ENCODE peak calls at places on chromosomes 11 and 22, in seven cellular contexts. C is SHP77, P is Caco-2, D is kidney glomerular epithelial cell, S is islet precursor cell, B is transverse colon, A is Calu3. T is an unnamed sample.

GRCh38 chr11:122998727-122999370 is 17.2 kb upstream of the BSX start:
- DNase-seq in C (no peak), P (no peak), D (no peak), S (peak), B (no peak), A (no peak), T (no peak)

GRCh38 chr11:94933225-94934130 is 39.9 kb downstream of the CWC15 start:
- DNase-seq in C (no peak), P (no peak), D (peak), S (no peak), B (no peak), A (no peak), T (no peak)

GRCh38 chr22:41951898-41952474 is at the start of gene SMIM45:
- DNase-seq in C (no peak), P (no peak), D (no peak), S (no peak), B (no peak), A (no peak), T (peak)

GRCh38 chr11:118572914-118573550 is 823 bp downstream of the ARCN1 start:
- DNase-seq in C (no peak), P (no peak), D (peak), S (peak), B (no peak), A (no peak), T (peak)

GRCh38 chr11:19602906-19603305 is 109.7 kb upstream of the NAV2 start:
- DNase-seq in C (no peak), P (no peak), D (no peak), S (peak), B (no peak), A (no peak), T (no peak)

GRCh38 chr11:95487938-95488337 is 256.9 kb upstream of the SESN3 start:
- DNase-seq in C (no peak), P (peak), D (no peak), S (peak), B (no peak), A (no peak), T (peak)

GRCh38 chr22:31952459-31952858 is 8.1 kb downstream of the YWHAH start:
- DNase-seq in C (no peak), P (no peak), D (peak), S (no peak), B (no peak), A (no peak), T (no peak)

GRCh38 chr11:62193954-62194353 is 3.9 kb downstream of the SCGB1D1 start:
- DNase-seq in C (no peak), P (peak), D (no peak), S (peak), B (no peak), A (peak), T (peak)

GRCh38 chr11:2271077-2271326 is 614 bp upstream of the ASCL2 start:
- DNase-seq in C (no peak), P (no peak), D (no peak), S (no peak), B (peak), A (no peak), T (no peak)

GRCh38 chr11:123765601-123766000 is 11.3 kb upstream of the OR6X1 start:
- DNase-seq in C (no peak), P (no peak), D (no peak), S (no peak), B (no peak), A (no peak), T (no peak)

GRCh38 chr22:41260871-41261270 is 20.1 kb upstream of the CHADL start:
- DNase-seq in C (no peak), P (no peak), D (no peak), S (peak), B (no peak), A (no peak), T (no peak)

GRCh38 chr11:35541621-35542375 is 16.4 kb upstream of the PAMR1 start:
- DNase-seq in C (no peak), P (peak), D (no peak), S (peak), B (peak), A (no peak), T (no peak)

GRCh38 chr22:37401401-37401859 is 25.8 kb downstream of the ELFN2 start:
- DNase-seq in C (no peak), P (no peak), D (no peak), S (no peak), B (no peak), A (no peak), T (no peak)

GRCh38 chr22:37254206-37254866 is 10.3 kb upstream of the RAC2 start:
- DNase-seq in C (no peak), P (no peak), D (peak), S (peak), B (no peak), A (peak), T (peak)

GRCh38 chr11:96218901-96219300 is 124.1 kb downstream of the MAML2 start:
- DNase-seq in C (no peak), P (no peak), D (no peak), S (peak), B (no peak), A (no peak), T (no peak)

GRCh38 chr22:30425327-30425615 is 297 bp upstream of the MTFP1 start:
- DNase-seq in C (no peak), P (no peak), D (peak), S (no peak), B (no peak), A (no peak), T (no peak)

GRCh38 chr22:23570681-23571080 is 9.4 kb downstream of the IGLL1 start:
- DNase-seq in C (no peak), P (no peak), D (no peak), S (no peak), B (no peak), A (no peak), T (peak)

GRCh38 chr22:37284126-37284806 is 2.0 kb downstream of the CYTH4 start:
- DNase-seq in C (no peak), P (no peak), D (no peak), S (no peak), B (no peak), A (no peak), T (no peak)

GRCh38 chr11:63888170-63889086 is 28.5 kb downstream of the RCOR2 start:
- DNase-seq in C (peak), P (peak), D (peak), S (peak), B (peak), A (peak), T (peak)

GRCh38 chr11:128290106-128290840 is 297.1 kb downstream of the ETS1 start:
- DNase-seq in C (peak), P (peak), D (peak), S (peak), B (peak), A (peak), T (peak)

GRCh38 chr11:110463153-110463552 is 33.4 kb downstream of the FDX1 start:
- DNase-seq in C (no peak), P (peak), D (peak), S (peak), B (peak), A (peak), T (peak)

GRCh38 chr11:843818-844692 is 1.4 kb downstream of the TSPAN4 start:
- DNase-seq in C (no peak), P (peak), D (peak), S (peak), B (peak), A (peak), T (peak)

GRCh38 chr11:57154718-57155117 is 27.0 kb upstream of the LRRC55 start:
- DNase-seq in C (no peak), P (no peak), D (no peak), S (no peak), B (no peak), A (no peak), T (no peak)

GRCh38 chr11:788953-789940 is 643 bp downstream of the CEND1 start:
- DNase-seq in C (no peak), P (no peak), D (no peak), S (no peak), B (no peak), A (no peak), T (no peak)

GRCh38 chr11:114195981-114196731 is 100.0 kb upstream of the NNMT start:
- DNase-seq in C (no peak), P (peak), D (no peak), S (peak), B (no peak), A (peak), T (no peak)

GRCh38 chr22:38970548-38970947 is 11.6 kb upstream of the APOBEC3B start:
- DNase-seq in C (no peak), P (no peak), D (no peak), S (no peak), B (no peak), A (no peak), T (no peak)

GRCh38 chr22:19666663-19667593 is 47.4 kb upstream of the SEPTIN5 start:
- DNase-seq in C (no peak), P (no peak), D (no peak), S (no peak), B (no peak), A (no peak), T (peak)

GRCh38 chr22:30813936-30814335 is 119.3 kb downstream of the OSBP2 start:
- DNase-seq in C (no peak), P (no peak), D (no peak), S (no peak), B (no peak), A (no peak), T (no peak)

GRCh38 chr11:11293798-11294611 is 59.0 kb downstream of the CSNK2A3 start:
- DNase-seq in C (no peak), P (no peak), D (no peak), S (no peak), B (no peak), A (no peak), T (no peak)

T was measured in endodermal cell.